ENCODE peak calls at places on chromosome 3, in five cellular contexts. X, M, O, T and W are unnamed samples.

GRCh38 chr3:197027151-197027895 is 2.3 kb downstream of the MELTF start:
- DNase-seq in O (no peak), T (peak), M (no peak), X (peak), W (no peak)

GRCh38 chr3:43024183-43024865 is 45.2 kb downstream of the GASK1A start:
- DNase-seq in T (no peak), X (no peak), O (no peak), M (no peak), W (no peak)

GRCh38 chr3:138946554-138947302 is at the start of the genes FOXL2 and FOXL2NB:
- DNase-seq in X (peak), M (peak), O (peak), T (peak), W (peak)

GRCh38 chr3:72520690-72521308 is 327.4 kb downstream of the SHQ1 start:
- DNase-seq in O (peak), M (no peak), T (no peak), X (no peak), W (peak)

GRCh38 chr3:42699511-42699971 is 3.1 kb downstream of the HHATL start:
- DNase-seq in X (no peak), M (no peak), O (no peak), T (peak), W (no peak)

GRCh38 chr3:169759256-169759655 is 5.6 kb downstream of the TERC start:
- DNase-seq in X (no peak), T (no peak), M (no peak), O (no peak), W (no peak)

GRCh38 chr3:170428095-170428494 is 9.4 kb downstream of the CLDN11 start:
- DNase-seq in O (no peak), M (no peak), X (no peak), T (no peak), W (no peak)

GRCh38 chr3:188659444-188660100 is 505.6 kb downstream of the LPP start:
- DNase-seq in O (no peak), T (no peak), X (no peak), M (no peak), W (no peak)

GRCh38 chr3:186287723-186288122 is 74.3 kb downstream of the DGKG start:
- DNase-seq in T (no peak), X (no peak), O (no peak), M (no peak), W (peak)

GRCh38 chr3:171503817-171504216 is 43.6 kb upstream of the TNIK start:
- DNase-seq in T (no peak), X (no peak), O (peak), M (no peak), W (no peak)

GRCh38 chr3:124131158-124132115 is 139.5 kb upstream of the ROPN1 start:
- DNase-seq in O (peak), M (no peak), T (no peak), X (no peak), W (no peak)

GRCh38 chr3:121809249-121809648 is 25.6 kb downstream of the IQCB1 start:
- DNase-seq in O (no peak), T (no peak), X (no peak), M (no peak), W (no peak)

GRCh38 chr3:42745776-42746454 is 27.1 kb downstream of the CCDC13 start:
- DNase-seq in M (no peak), X (peak), T (peak), O (no peak), W (no peak)

GRCh38 chr3:127217594-127218456 is 24.9 kb downstream of the PRR23E start:
- DNase-seq in X (no peak), T (no peak), O (no peak), M (no peak), W (no peak)

DNA sequence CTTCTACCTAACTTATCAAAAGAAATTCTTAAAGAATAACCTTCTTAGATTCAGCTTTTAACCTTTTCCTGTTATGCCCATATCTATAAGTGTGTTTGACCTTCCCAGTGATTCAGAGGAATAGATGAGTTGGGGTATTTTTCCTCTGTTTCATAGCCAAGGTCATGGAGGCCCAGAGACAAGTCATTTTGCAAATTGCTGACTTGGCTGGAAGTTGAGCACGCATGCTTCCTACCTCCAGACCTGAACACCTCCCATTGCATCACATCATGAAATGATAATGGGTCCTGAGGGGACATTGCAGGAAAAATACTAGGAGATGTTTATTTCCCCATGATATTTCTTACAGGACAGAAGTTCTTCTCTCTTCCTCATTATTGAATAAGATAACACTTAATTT is 158.6 kb upstream of the LMCD1 start:
- DNase-seq in T (no peak), M (no peak), X (no peak), O (no peak), W (no peak)
- H2BK12ac ChIP-seq in T (no peak), M (no peak), X (no peak), O (no peak), W (no peak)

GRCh38 chr3:105593315-105593714 is 226.6 kb downstream of the ALCAM start:
- DNase-seq in T (no peak), M (no peak), O (no peak), X (no peak), W (no peak)
- H3K23ac ChIP-seq in T (no peak), M (no peak), O (no peak), X (no peak), W (no peak)

DNA sequence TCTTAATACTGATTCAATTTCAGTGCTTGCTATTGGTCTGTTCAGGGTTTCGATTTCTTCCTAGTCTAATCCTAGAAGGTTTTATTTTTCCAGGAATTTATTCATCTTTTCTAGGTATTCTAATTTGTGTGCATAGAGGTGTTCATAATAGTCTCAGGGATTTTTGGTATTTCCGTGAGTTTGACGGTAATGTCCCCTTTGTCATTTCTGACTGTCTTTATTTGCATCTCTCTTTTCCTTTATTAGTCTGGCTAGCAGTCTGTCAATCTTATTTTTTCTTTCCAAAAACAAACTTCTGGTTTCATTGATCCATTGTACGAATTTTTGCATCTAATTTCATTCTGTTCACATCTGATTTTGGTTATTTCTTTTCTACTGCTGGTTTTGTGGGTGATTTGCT is 35.2 kb upstream of the CD200R1L start:
- DNase-seq in T (no peak), O (no peak), M (no peak), X (no peak), W (no peak)
- H2BK12ac ChIP-seq in T (no peak), O (no peak), M (no peak), X (no peak), W (no peak)

GRCh38 chr3:23546186-23546585 is 259.6 kb upstream of the UBE2E1 start:
- DNase-seq in T (no peak), O (peak), X (no peak), M (no peak), W (no peak)
- H3K23ac ChIP-seq in T (no peak), O (no peak), X (no peak), M (no peak), W (no peak)

GRCh38 chr3:100289339-100289738 is 28.5 kb downstream of the TBC1D23 start:
- DNase-seq in T (no peak), O (no peak), M (no peak), X (no peak), W (no peak)

GRCh38 chr3:100288288-100288894 is 27.6 kb downstream of the TBC1D23 start:
- DNase-seq in M (no peak), T (no peak), O (no peak), X (no peak), W (no peak)
- H2BK12ac ChIP-seq in M (no peak), T (no peak), O (no peak), X (no peak), W (no peak)